ENCODE peak calls at places on chromosomes 11 and 22, in eight cellular contexts. One of them, this sample, is unnamed.

GRCh38 chr22:44180706-44181032 is at the start of gene PARVG:
- DNase-seq in tibial artery: no peak
- DNase-seq in stomach: no peak
- DNase-seq in GM23248: no peak
- DNase-seq in breast epithelium: no peak
- DNase-seq in tibial nerve: no peak
- DNase-seq in upper lobe of left lung: no peak
- DNase-seq in HCT116: no peak
- DNase-seq in this sample: no peak

GRCh38 chr22:43455861-43456260 is 44.0 kb downstream of the MPPED1 start:
- DNase-seq in stomach: no peak
- DNase-seq in upper lobe of left lung: no peak
- DNase-seq in GM23248: no peak
- DNase-seq in breast epithelium: no peak
- DNase-seq in tibial nerve: no peak
- DNase-seq in HCT116: no peak
- DNase-seq in tibial artery: no peak
- DNase-seq in this sample: no peak

GRCh38 chr11:118105657-118106305 is 19.0 kb upstream of the SMIM35 start:
- DNase-seq in GM23248: no peak
- DNase-seq in tibial artery: no peak
- DNase-seq in upper lobe of left lung: no peak
- DNase-seq in stomach: no peak
- DNase-seq in HCT116: no peak
- DNase-seq in breast epithelium: no peak
- DNase-seq in tibial nerve: no peak
- DNase-seq in this sample: no peak

GRCh38 chr11:75667831-75668507 is 869 bp downstream of the MAP6 start:
- DNase-seq in GM23248: peak; percentile 68
- DNase-seq in tibial nerve: peak; percentile 5
- DNase-seq in upper lobe of left lung: peak; percentile 51
- DNase-seq in stomach: peak; percentile 33
- DNase-seq in tibial artery: no peak
- DNase-seq in HCT116: no peak
- DNase-seq in breast epithelium: no peak
- DNase-seq in this sample: peak; percentile 13

GRCh38 chr11:76664578-76665061 is 5.9 kb downstream of the LRRC32 start:
- DNase-seq in tibial nerve: no peak
- DNase-seq in upper lobe of left lung: no peak
- DNase-seq in tibial artery: peak; percentile 22
- DNase-seq in breast epithelium: no peak
- DNase-seq in GM23248: no peak
- DNase-seq in stomach: no peak
- DNase-seq in HCT116: no peak
- DNase-seq in this sample: no peak

GRCh38 chr11:76661306-76661751 is 9.2 kb downstream of the LRRC32 start:
- DNase-seq in upper lobe of left lung: no peak
- DNase-seq in breast epithelium: no peak
- DNase-seq in HCT116: no peak
- DNase-seq in tibial artery: peak; percentile 19
- DNase-seq in stomach: no peak
- DNase-seq in tibial nerve: no peak
- DNase-seq in GM23248: no peak
- DNase-seq in this sample: no peak

GRCh38 chr22:39434243-39434653 is 22.6 kb upstream of the MGAT3 start:
- DNase-seq in HCT116: no peak
- DNase-seq in stomach: no peak
- DNase-seq in GM23248: peak; percentile 49
- DNase-seq in upper lobe of left lung: no peak
- DNase-seq in tibial artery: no peak
- DNase-seq in tibial nerve: no peak
- DNase-seq in breast epithelium: peak; percentile 69
- DNase-seq in this sample: no peak

GRCh38 chr11:44961894-44962293 is 11.2 kb upstream of the TP53I11 start:
- DNase-seq in upper lobe of left lung: no peak
- DNase-seq in tibial artery: no peak
- DNase-seq in HCT116: no peak
- DNase-seq in GM23248: no peak
- DNase-seq in breast epithelium: no peak
- DNase-seq in stomach: no peak
- DNase-seq in tibial nerve: no peak
- DNase-seq in this sample: no peak

GRCh38 chr11:114321621-114322257 is 25.5 kb downstream of the NNMT start:
- DNase-seq in GM23248: peak; percentile 94
- DNase-seq in stomach: no peak
- DNase-seq in upper lobe of left lung: no peak
- DNase-seq in tibial nerve: no peak
- DNase-seq in breast epithelium: no peak
- DNase-seq in HCT116: no peak
- DNase-seq in tibial artery: peak; percentile 68
- DNase-seq in this sample: no peak

GRCh38 chr11:76233936-76234703 is 27.8 kb upstream of the WNT11 start:
- DNase-seq in GM23248: peak; percentile 67
- DNase-seq in tibial nerve: peak; percentile 62
- DNase-seq in stomach: no peak
- DNase-seq in breast epithelium: peak; percentile 44
- DNase-seq in upper lobe of left lung: peak; percentile 38
- DNase-seq in tibial artery: peak; percentile 78
- DNase-seq in HCT116: no peak
- DNase-seq in this sample: peak; percentile 74

GRCh38 chr22:47049078-47049609 is 286.7 kb downstream of the TBC1D22A start:
- DNase-seq in tibial artery: no peak
- DNase-seq in stomach: no peak
- DNase-seq in tibial nerve: no peak
- DNase-seq in GM23248: no peak
- DNase-seq in breast epithelium: no peak
- DNase-seq in upper lobe of left lung: no peak
- DNase-seq in HCT116: no peak
- DNase-seq in this sample: peak; percentile 33

GRCh38 chr11:83641511-83641910 is 355.3 kb upstream of the CCDC90B start:
- DNase-seq in tibial artery: no peak
- DNase-seq in stomach: no peak
- DNase-seq in HCT116: no peak
- DNase-seq in upper lobe of left lung: no peak
- DNase-seq in GM23248: peak; percentile 90
- DNase-seq in breast epithelium: no peak
- DNase-seq in tibial nerve: peak; percentile 49
- DNase-seq in this sample: peak; percentile 4

GRCh38 chr11:68206211-68206610 is 6.9 kb downstream of the KMT5B start:
- DNase-seq in HCT116: peak; percentile 53
- DNase-seq in stomach: no peak
- DNase-seq in tibial nerve: peak; percentile 53
- DNase-seq in breast epithelium: no peak
- DNase-seq in upper lobe of left lung: no peak
- DNase-seq in tibial artery: no peak
- DNase-seq in GM23248: peak; percentile 75
- DNase-seq in this sample: no peak

GRCh38 chr11:12482839-12483238 is 105.5 kb downstream of the PARVA start:
- DNase-seq in HCT116: no peak
- DNase-seq in GM23248: no peak
- DNase-seq in tibial nerve: no peak
- DNase-seq in tibial artery: no peak
- DNase-seq in breast epithelium: peak; percentile 76
- DNase-seq in stomach: no peak
- DNase-seq in upper lobe of left lung: peak; percentile 44
- DNase-seq in this sample: no peak

GRCh38 chr11:93903989-93904388 is 53.6 kb upstream of the VSTM5 start:
- DNase-seq in stomach: no peak
- DNase-seq in upper lobe of left lung: no peak
- DNase-seq in GM23248: no peak
- DNase-seq in tibial nerve: no peak
- DNase-seq in tibial artery: no peak
- DNase-seq in breast epithelium: no peak
- DNase-seq in HCT116: no peak
- DNase-seq in this sample: no peak

GRCh38 chr11:98455500-98456186 is 565.1 kb upstream of the CNTN5 start:
- DNase-seq in GM23248: no peak
- DNase-seq in breast epithelium: no peak
- DNase-seq in HCT116: no peak
- DNase-seq in tibial artery: no peak
- DNase-seq in tibial nerve: no peak
- DNase-seq in stomach: no peak
- DNase-seq in upper lobe of left lung: no peak
- DNase-seq in this sample: no peak

GRCh38 chr11:71093783-71094182 is 158.6 kb downstream of the SHANK2 start:
- DNase-seq in upper lobe of left lung: no peak
- DNase-seq in GM23248: no peak
- DNase-seq in breast epithelium: no peak
- DNase-seq in tibial artery: no peak
- DNase-seq in HCT116: no peak
- DNase-seq in stomach: no peak
- DNase-seq in tibial nerve: no peak
- DNase-seq in this sample: no peak

GRCh38 chr11:18064450-18065048 is 18.5 kb upstream of the TPH1 start:
- DNase-seq in tibial artery: no peak
- DNase-seq in GM23248: no peak
- DNase-seq in tibial nerve: no peak
- DNase-seq in stomach: no peak
- DNase-seq in breast epithelium: no peak
- DNase-seq in HCT116: no peak
- DNase-seq in upper lobe of left lung: no peak
- DNase-seq in this sample: no peak

GRCh38 chr11:99432677-99433076 is 411.9 kb downstream of the CNTN5 start:
- DNase-seq in stomach: no peak
- DNase-seq in tibial artery: no peak
- DNase-seq in upper lobe of left lung: no peak
- DNase-seq in GM23248: no peak
- DNase-seq in breast epithelium: no peak
- DNase-seq in tibial nerve: no peak
- DNase-seq in HCT116: no peak
- DNase-seq in this sample: no peak

GRCh38 chr11:119339581-119340334 is 925 bp downstream of the C1QTNF5 start:
- DNase-seq in GM23248: peak; percentile 82
- DNase-seq in upper lobe of left lung: peak; percentile 70
- DNase-seq in breast epithelium: no peak
- DNase-seq in HCT116: no peak
- DNase-seq in tibial nerve: peak; percentile 40
- DNase-seq in tibial artery: peak; percentile 61
- DNase-seq in stomach: peak; percentile 73
- DNase-seq in this sample: peak; percentile 71
- H3K4me3 ChIP-seq in GM23248: peak overlapping the region; percentile 75
- H3K4me3 ChIP-seq in upper lobe of left lung: peak overlapping the region; percentile 54
- H3K4me3 ChIP-seq in breast epithelium: peak overlapping the region; percentile 81
- H3K4me3 ChIP-seq in HCT116: peak overlapping the region; percentile 20
- H3K4me3 ChIP-seq in tibial nerve: peak overlapping the region; percentile 63
- H3K4me3 ChIP-seq in tibial artery: peak overlapping the region; percentile 70
- H3K4me3 ChIP-seq in stomach: peak overlapping the region; percentile 71
- H3K4me3 ChIP-seq in this sample: peak overlapping the region; percentile 15

GRCh38 chr11:106391771-106392412 is 314.4 kb downstream of the AASDHPPT start:
- DNase-seq in tibial artery: no peak
- DNase-seq in GM23248: peak; percentile 68
- DNase-seq in HCT116: no peak
- DNase-seq in tibial nerve: no peak
- DNase-seq in breast epithelium: no peak
- DNase-seq in stomach: no peak
- DNase-seq in upper lobe of left lung: no peak
- DNase-seq in this sample: no peak
- H3K9me3 ChIP-seq in tibial artery: no peaks in the 10 kb centered on the region
- H3K9me3 ChIP-seq in GM23248: no peaks in the 10 kb centered on the region
- H3K9me3 ChIP-seq in HCT116: peaks cover 3% of the 10 kb centered on the region
- H3K9me3 ChIP-seq in tibial nerve: no peaks in the 10 kb centered on the region
- H3K9me3 ChIP-seq in breast epithelium: peaks cover 16% of the 10 kb centered on the region
- H3K9me3 ChIP-seq in stomach: no peaks in the 10 kb centered on the region
- H3K9me3 ChIP-seq in upper lobe of left lung: peaks cover 11% of the 10 kb centered on the region
- H3K9me3 ChIP-seq in this sample: peaks cover 14% of the 10 kb centered on the region

DNA sequence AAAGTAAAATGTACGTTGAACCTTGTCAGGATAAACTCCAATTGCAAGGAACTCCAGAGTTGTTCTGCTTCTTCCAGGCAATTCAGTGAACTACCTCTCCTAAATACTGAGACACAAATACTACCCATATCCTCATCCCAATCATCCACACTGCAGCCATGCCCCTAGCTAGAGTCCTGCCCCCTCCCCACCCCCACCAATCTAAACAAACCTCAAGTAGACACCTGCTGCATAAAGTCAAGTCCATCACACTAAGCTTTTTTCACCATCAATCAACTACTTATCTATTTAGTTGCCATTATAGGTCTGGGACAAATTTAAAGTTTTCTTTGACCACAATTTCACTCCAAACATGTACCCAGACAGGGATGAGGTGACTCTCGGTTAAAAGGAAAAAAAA is 93.2 kb upstream of the APOA1 start:
- DNase-seq in tibial nerve: no peak
- DNase-seq in HCT116: no peak
- DNase-seq in GM23248: no peak
- DNase-seq in upper lobe of left lung: no peak
- DNase-seq in tibial artery: no peak
- DNase-seq in stomach: no peak
- DNase-seq in breast epithelium: no peak
- DNase-seq in this sample: no peak
- H3K4me3 ChIP-seq in tibial nerve: peak overlapping the region; percentile 31
- H3K4me3 ChIP-seq in HCT116: no peak overlapping the region
- H3K4me3 ChIP-seq in GM23248: no peak overlapping the region
- H3K4me3 ChIP-seq in upper lobe of left lung: no peak overlapping the region
- H3K4me3 ChIP-seq in tibial artery: peak overlapping the region; percentile 3
- H3K4me3 ChIP-seq in stomach: peak overlapping the region; percentile 14
- H3K4me3 ChIP-seq in breast epithelium: peak overlapping the region; percentile 9
- H3K4me3 ChIP-seq in this sample: no peak overlapping the region

GRCh38 chr11:2664886-2665746 is 34.7 kb downstream of the KCNQ1OT1 start:
- DNase-seq in GM23248: no peak
- DNase-seq in upper lobe of left lung: no peak
- DNase-seq in tibial nerve: no peak
- DNase-seq in stomach: peak; percentile 19
- DNase-seq in breast epithelium: no peak
- DNase-seq in HCT116: no peak
- DNase-seq in tibial artery: no peak
- DNase-seq in this sample: no peak
- H3K9me3 ChIP-seq in GM23248: peaks cover 3% of the 10 kb centered on the region
- H3K9me3 ChIP-seq in upper lobe of left lung: peaks cover 6% of the 10 kb centered on the region
- H3K9me3 ChIP-seq in tibial nerve: no peaks in the 10 kb centered on the region
- H3K9me3 ChIP-seq in stomach: peaks cover 5% of the 10 kb centered on the region
- H3K9me3 ChIP-seq in breast epithelium: peaks cover 10% of the 10 kb centered on the region
- H3K9me3 ChIP-seq in HCT116: peaks cover 4% of the 10 kb centered on the region
- H3K9me3 ChIP-seq in tibial artery: peaks cover 16% of the 10 kb centered on the region
- H3K9me3 ChIP-seq in this sample: peaks cover 3% of the 10 kb centered on the region